ENCODE peak calls at places on chromosomes 11 and 22, in nine cellular contexts. W is brain microvascular endothelial cell, Q is MM.1S, F is progenitor cell of endocrine pancreas, B is AG04450, M is CD14-positive monocyte, U is HL-60, D is mucosa of descending colon, V is H9. X is an unnamed sample.

GRCh38 chr11:75814686-75815344 is at the start of gene UVRAG:
- DNase-seq in W (peak; percentile 100), Q (peak; percentile 97), F (peak; percentile 99), B (peak; percentile 98), M (peak; percentile 99), U (peak; percentile 99), D (peak; percentile 99), V (peak; percentile 99), X (peak; percentile 96)

GRCh38 chr11:113278481-113278880 is 35.9 kb upstream of the TTC12 start:
- DNase-seq in W (no peak), Q (no peak), F (no peak), B (no peak), M (no peak), U (no peak), D (no peak), V (no peak), X (no peak)

GRCh38 chr22:37032535-37033460 is 13.3 kb downstream of the MPST start:
- DNase-seq in W (no peak), Q (no peak), F (peak; percentile 63), B (no peak), M (no peak), U (peak; percentile 91), D (peak; percentile 90), V (no peak), X (no peak)

GRCh38 chr22:31843526-31843925 is 89.7 kb downstream of the DEPDC5 start:
- DNase-seq in W (no peak), Q (no peak), F (no peak), B (no peak), M (no peak), U (no peak), D (no peak), V (no peak), X (no peak)

GRCh38 chr22:45771057-45771456 is 99.4 kb downstream of the ATXN10 start:
- DNase-seq in W (no peak), Q (no peak), F (no peak), B (no peak), M (no peak), U (no peak), D (no peak), V (no peak), X (no peak)

GRCh38 chr22:27138471-27138870 is 481.1 kb downstream of the MIAT start:
- DNase-seq in W (no peak), Q (no peak), F (no peak), B (no peak), M (no peak), U (no peak), D (no peak), V (no peak), X (no peak)

GRCh38 chr22:25067851-25068421 is 115.4 kb downstream of the KIAA1671 start:
- DNase-seq in W (no peak), Q (peak; percentile 28), F (no peak), B (no peak), M (no peak), U (no peak), D (peak; percentile 81), V (no peak), X (no peak)

GRCh38 chr11:114479331-114479730 is 40.1 kb downstream of the REXO2 start:
- DNase-seq in W (no peak), Q (no peak), F (no peak), B (no peak), M (no peak), U (no peak), D (no peak), V (no peak), X (no peak)

GRCh38 chr11:110317516-110317932 is 21.1 kb upstream of the RDX start:
- DNase-seq in W (peak; percentile 56), Q (no peak), F (no peak), B (no peak), M (no peak), U (no peak), D (no peak), V (no peak), X (no peak)

GRCh38 chr11:128802358-128802981 is 64.6 kb downstream of the KCNJ1 start:
- DNase-seq in W (peak; percentile 38), Q (no peak), F (no peak), B (no peak), M (no peak), U (peak; percentile 7), D (no peak), V (peak; percentile 68), X (no peak)

GRCh38 chr11:68956142-68956541 is 24.6 kb downstream of the MRGPRD start:
- DNase-seq in W (no peak), Q (no peak), F (no peak), B (no peak), M (peak; percentile 61), U (peak; percentile 49), D (no peak), V (peak; percentile 77), X (peak; percentile 77)

GRCh38 chr11:69003301-69003865 is 9.7 kb downstream of the MRGPRF start:
- DNase-seq in W (no peak), Q (no peak), F (no peak), B (no peak), M (no peak), U (no peak), D (no peak), V (peak; percentile 12), X (no peak)

GRCh38 chr22:30275625-30276024 is 9.0 kb upstream of the OSM start:
- DNase-seq in W (no peak), Q (no peak), F (no peak), B (no peak), M (no peak), U (no peak), D (no peak), V (no peak), X (no peak)

GRCh38 chr11:3849297-3849874 is 6.1 kb upstream of the STIM1 start:
- DNase-seq in W (peak; percentile 40), Q (peak; percentile 59), F (no peak), B (no peak), M (no peak), U (peak; percentile 65), D (no peak), V (no peak), X (no peak)

GRCh38 chr11:61747389-61748285 is 4.8 kb upstream of the MYRF start:
- DNase-seq in W (peak; percentile 56), Q (peak; percentile 47), F (peak; percentile 81), B (no peak), M (no peak), U (peak; percentile 39), D (peak; percentile 81), V (peak; percentile 89), X (peak; percentile 91)

GRCh38 chr11:123430736-123431356 is 777 bp downstream of the GRAMD1B start:
- DNase-seq in W (peak; percentile 24), Q (no peak), F (peak; percentile 19), B (no peak), M (peak; percentile 88), U (peak; percentile 90), D (peak; percentile 84), V (peak; percentile 66), X (peak; percentile 77)

GRCh38 chr11:92308366-92308765 is 83.7 kb downstream of the FAT3 start:
- DNase-seq in W (no peak), Q (no peak), F (no peak), B (no peak), M (no peak), U (no peak), D (no peak), V (no peak), X (no peak)

GRCh38 chr11:132992838-132993680 is 539.2 kb downstream of the OPCML start:
- DNase-seq in W (peak; percentile 14), Q (no peak), F (no peak), B (no peak), M (no peak), U (no peak), D (no peak), V (no peak), X (no peak)
- TF ChIP-seq CTCF in W (peak; percentile 64), Q (no peak), F (no peak), B (peak; percentile 43), M (no peak), U (no peak), D (no peak), V (peak; percentile 37), X (no peak)

GRCh38 chr22:22067192-22067591 is 84.6 kb upstream of the TOP3B start:
- DNase-seq in W (no peak), Q (no peak), F (no peak), B (no peak), M (no peak), U (no peak), D (no peak), V (no peak), X (no peak)
- TF ChIP-seq CTCF in W (no peak), Q (no peak), F (no peak), B (no peak), M (no peak), U (no peak), D (no peak), V (no peak), X (no peak)

GRCh38 chr22:43110927-43111623 is 525 bp downstream of the BIK start:
- DNase-seq in W (no peak), Q (peak; percentile 34), F (no peak), B (no peak), M (no peak), U (no peak), D (peak; percentile 81), V (no peak), X (peak; percentile 69)
- TF ChIP-seq CTCF in W (no peak), Q (no peak), F (no peak), B (no peak), M (no peak), U (no peak), D (no peak), V (no peak), X (no peak)

GRCh38 chr11:133530501-133530835 is 1.8 kb downstream of the OPCML start:
- DNase-seq in W (no peak), Q (no peak), F (no peak), B (no peak), M (no peak), U (no peak), D (no peak), V (peak; percentile 65), X (no peak)
- TF ChIP-seq CTCF in W (no peak), Q (no peak), F (peak; percentile 37), B (no peak), M (no peak), U (no peak), D (no peak), V (peak; percentile 63), X (no peak)

GRCh38 chr22:41296826-41297667 is 4.3 kb upstream of the ZC3H7B start:
- DNase-seq in W (no peak), Q (no peak), F (no peak), B (no peak), M (no peak), U (no peak), D (no peak), V (no peak), X (no peak)
- TF ChIP-seq CTCF in W (no peak), Q (no peak), F (no peak), B (no peak), M (no peak), U (no peak), D (no peak), V (no peak), X (no peak)

X was measured in GM20000.